ENCODE peak calls at places on chromosomes 3 and 15, in six cellular contexts. G is A549, U is K562, R is HepG2, F is SK-N-SH, C is H1. W is an unnamed sample.

GRCh38 chr15:59825926-59826325 is 136.8 kb upstream of the BNIP2 start:
- DNase-seq in R (no peak), C (no peak), G (no peak), U (no peak), F (no peak), W (no peak)

GRCh38 chr3:11562277-11562881 is 81.3 kb downstream of the VGLL4 start:
- DNase-seq in R (no peak), F (no peak), C (no peak), G (no peak), U (no peak), W (no peak)

GRCh38 chr15:70423267-70423666 is 325.6 kb upstream of the TLE3 start:
- DNase-seq in G (no peak), C (no peak), R (no peak), F (no peak), U (no peak), W (no peak)

GRCh38 chr15:90982135-90982534 is 12.2 kb downstream of the PRC1 start:
- DNase-seq in G (no peak), F (no peak), U (no peak), R (no peak), C (no peak), W (no peak)

GRCh38 chr15:52113708-52114107 is 1.1 kb upstream of the BCL2L10 start:
- DNase-seq in G (peak), C (no peak), F (no peak), R (no peak), U (no peak), W (no peak)

GRCh38 chr3:187264051-187264450 is 27.5 kb downstream of the MASP1 start:
- DNase-seq in R (peak), C (no peak), U (no peak), G (peak), F (no peak), W (no peak)

GRCh38 chr3:11554236-11554610 is 89.5 kb downstream of the VGLL4 start:
- DNase-seq in G (no peak), R (no peak), C (no peak), U (no peak), F (no peak), W (no peak)

GRCh38 chr3:38038447-38038911 is 529 bp upstream of the DLEC1 start:
- DNase-seq in F (no peak), G (no peak), C (no peak), R (no peak), U (no peak), W (no peak)

GRCh38 chr3:188241072-188241471 is 87.1 kb downstream of the LPP start:
- DNase-seq in G (peak), U (no peak), C (no peak), F (no peak), R (no peak), W (no peak)

GRCh38 chr3:114447950-114448479 is 154.2 kb downstream of the TIGIT start:
- DNase-seq in G (no peak), C (no peak), F (no peak), U (no peak), R (no peak), W (no peak)

GRCh38 chr3:149489060-149489690 is 14.7 kb downstream of the TM4SF4 start:
- DNase-seq in R (no peak), G (peak), C (no peak), F (peak), U (peak), W (no peak)

GRCh38 chr15:60328852-60329443 is 68.8 kb downstream of the ANXA2 start:
- DNase-seq in F (peak), U (peak), R (no peak), G (peak), C (no peak), W (no peak)

GRCh38 chr15:65942436-65942835 is 73.1 kb downstream of the RAB11A start:
- DNase-seq in U (no peak), F (peak), G (no peak), R (no peak), C (no peak), W (no peak)

GRCh38 chr15:88467935-88468528 is 524 bp downstream of the MRPS11 start:
- DNase-seq in G (peak), R (no peak), C (peak), U (peak), F (peak), W (no peak)

GRCh38 chr3:165669967-165670366 is 167.3 kb downstream of the BCHE start:
- DNase-seq in F (no peak), U (no peak), C (no peak), R (no peak), G (no peak), W (no peak)

GRCh38 chr15:48617619-48618018 is 27.9 kb downstream of the FBN1 start:
- DNase-seq in C (no peak), U (no peak), R (no peak), F (no peak), G (no peak), W (no peak)

GRCh38 chr3:168249048-168249538 is 153.4 kb upstream of the GOLIM4 start:
- DNase-seq in U (no peak), R (no peak), G (peak), C (no peak), F (no peak), W (no peak)

GRCh38 chr15:74543043-74543422 is 2.0 kb downstream of the ARID3B start:
- DNase-seq in F (no peak), R (no peak), C (no peak), U (no peak), G (no peak), W (no peak)

GRCh38 chr3:187739125-187739560 is 6.1 kb downstream of the BCL6 start:
- DNase-seq in C (peak), R (no peak), F (no peak), G (no peak), U (no peak), W (no peak)

GRCh38 chr15:89111961-89112340 is 23.7 kb downstream of the ABHD2 start:
- DNase-seq in F (no peak), U (no peak), R (no peak), G (no peak), C (no peak), W (no peak)

GRCh38 chr15:90004671-90005070 is 3.5 kb downstream of the ZNF710 start:
- DNase-seq in R (peak), F (no peak), U (no peak), G (peak), C (no peak), W (no peak)

GRCh38 chr15:34879112-34879511 is 83.8 kb upstream of the ACTC1 start:
- DNase-seq in G (no peak), C (no peak), U (no peak), R (no peak), F (no peak), W (no peak)

GRCh38 chr3:179321585-179322322 is 1.1 kb upstream of the ZNF639 start:
- DNase-seq in F (peak), R (peak), C (peak), G (peak), U (peak), W (no peak)

GRCh38 chr3:141412087-141412935 is 44.0 kb downstream of the ZBTB38 start:
- DNase-seq in F (no peak), R (peak), U (no peak), G (peak), C (no peak), W (no peak)

GRCh38 chr3:105647047-105647446 is 221.8 kb downstream of the CBLB start:
- DNase-seq in F (no peak), C (no peak), R (peak), G (peak), U (no peak), W (no peak)

GRCh38 chr3:146715176-146715575 is 110.0 kb upstream of the PLSCR5 start:
- DNase-seq in U (no peak), C (no peak), R (no peak), F (no peak), G (no peak), W (no peak)

GRCh38 chr3:158718490-158719170 is 13.6 kb downstream of the RARRES1 start:
- DNase-seq in C (no peak), R (no peak), U (no peak), F (no peak), G (peak), W (no peak)

GRCh38 chr3:197541756-197542539 is 13.8 kb downstream of the BDH1 start:
- DNase-seq in R (no peak), F (peak), G (no peak), U (peak), C (peak), W (no peak)

GRCh38 chr15:99755692-99756409 is 22.6 kb upstream of the LYSMD4 start:
- DNase-seq in R (peak), C (peak), U (peak), F (peak), G (peak), W (peak)

GRCh38 chr3:184523825-184524615 is 37.6 kb upstream of the EPHB3 start:
- DNase-seq in R (no peak), G (peak), U (no peak), F (no peak), C (no peak), W (no peak)

GRCh38 chr15:75042730-75043508 is 19.5 kb downstream of the PPCDC start:
- DNase-seq in R (peak), C (peak), F (peak), U (peak), G (peak), W (peak)

GRCh38 chr15:93152264-93152884 is 63.4 kb upstream of the RGMA start:
- DNase-seq in G (no peak), C (no peak), F (no peak), U (no peak), R (no peak), W (no peak)

GRCh38 chr15:98017150-98017964 is 56.9 kb downstream of the ARRDC4 start:
- DNase-seq in G (no peak), R (no peak), U (no peak), F (no peak), C (no peak), W (no peak)

GRCh38 chr15:78034495-78035191 is 42.9 kb downstream of the TBC1D2B start:
- DNase-seq in R (no peak), G (no peak), F (no peak), U (no peak), C (no peak), W (peak)

GRCh38 chr15:39426552-39427532 is 154.0 kb upstream of the THBS1 start:
- DNase-seq in C (no peak), U (no peak), G (no peak), R (no peak), F (peak), W (peak)

GRCh38 chr3:117921908-117922456 is 1112.7 kb downstream of the IGSF11 start:
- DNase-seq in C (no peak), F (no peak), U (no peak), G (no peak), R (no peak), W (no peak)

DNA sequence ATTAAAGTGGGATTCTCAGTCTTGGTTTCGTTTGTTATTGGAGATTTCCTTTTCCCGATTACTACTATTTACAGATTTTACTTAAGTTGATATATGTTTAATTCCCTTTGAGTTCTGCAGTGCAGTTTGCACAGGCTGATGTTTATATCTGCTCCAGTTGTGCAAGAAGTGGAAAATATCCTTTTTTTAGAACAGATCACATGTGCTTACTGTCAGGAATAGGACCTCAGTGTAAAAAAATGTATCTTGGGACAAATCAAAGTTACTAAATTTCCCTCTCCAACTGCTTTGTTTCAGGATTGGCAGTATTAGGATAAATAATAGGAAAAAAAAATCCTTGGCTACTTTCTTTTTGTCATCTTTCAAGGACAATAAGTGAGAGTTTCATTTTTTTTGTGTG is 6.9 kb downstream of the MITF start:
- DNase-seq in R (no peak), C (no peak), F (no peak), G (no peak), U (no peak), W (no peak)
- TF ChIP-seq EP300 in R (no peak), C (no peak), F (no peak), G (no peak), U (no peak), W (no peak)

GRCh38 chr15:63930034-63930433 is 96.3 kb upstream of the HERC1 start:
- DNase-seq in U (no peak), R (no peak), C (no peak), F (no peak), G (no peak), W (no peak)

GRCh38 chr15:63928185-63928852 is 94.6 kb upstream of the HERC1 start:
- DNase-seq in R (peak), U (no peak), C (no peak), G (no peak), F (no peak), W (no peak)

GRCh38 chr15:63933522-63933921 is 99.8 kb upstream of the HERC1 start:
- DNase-seq in C (no peak), F (no peak), U (no peak), G (no peak), R (no peak), W (no peak)

DNA sequence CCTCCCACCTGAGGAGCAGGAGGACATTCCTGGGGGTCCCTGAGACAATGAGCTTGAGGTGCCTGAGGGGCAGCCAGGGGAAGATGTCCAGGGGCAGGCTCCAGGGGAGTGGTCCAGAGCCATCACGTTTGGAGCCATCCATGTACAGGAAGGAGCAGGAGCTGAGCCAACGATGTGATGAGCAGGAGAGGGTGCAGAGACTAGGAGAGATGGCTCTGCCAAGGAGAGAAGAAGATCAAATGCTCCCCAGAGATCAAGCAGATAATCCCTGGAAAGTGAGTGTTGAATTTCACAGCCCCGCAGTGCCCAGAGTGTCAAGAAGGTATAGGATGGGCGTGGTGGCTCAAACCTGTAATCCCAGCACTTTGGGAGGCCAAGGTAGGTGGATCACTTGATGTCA is 97.8 kb upstream of the HERC1 start:
- DNase-seq in G (no peak), F (no peak), C (no peak), R (no peak), U (no peak), W (no peak)
- TF ChIP-seq USF2 in G (no peak), F (no peak), C (no peak), R (no peak), U (no peak), W (no peak)

GRCh38 chr3:110015231-110015963 is 678.1 kb upstream of the DPPA4 start:
- DNase-seq in F (no peak), U (no peak), R (no peak), G (no peak), C (no peak), W (no peak)
- TF ChIP-seq EP300 in F (no peak), U (no peak), R (no peak), G (no peak), C (no peak), W (no peak)

GRCh38 chr15:68431037-68431791 is 749 bp downstream of the ITGA11 start:
- DNase-seq in R (no peak), F (peak), G (no peak), C (peak), U (no peak), W (no peak)
- TF ChIP-seq USF2 in R (no peak), F (no peak), G (no peak), C (no peak), U (no peak), W (no peak)

DNA sequence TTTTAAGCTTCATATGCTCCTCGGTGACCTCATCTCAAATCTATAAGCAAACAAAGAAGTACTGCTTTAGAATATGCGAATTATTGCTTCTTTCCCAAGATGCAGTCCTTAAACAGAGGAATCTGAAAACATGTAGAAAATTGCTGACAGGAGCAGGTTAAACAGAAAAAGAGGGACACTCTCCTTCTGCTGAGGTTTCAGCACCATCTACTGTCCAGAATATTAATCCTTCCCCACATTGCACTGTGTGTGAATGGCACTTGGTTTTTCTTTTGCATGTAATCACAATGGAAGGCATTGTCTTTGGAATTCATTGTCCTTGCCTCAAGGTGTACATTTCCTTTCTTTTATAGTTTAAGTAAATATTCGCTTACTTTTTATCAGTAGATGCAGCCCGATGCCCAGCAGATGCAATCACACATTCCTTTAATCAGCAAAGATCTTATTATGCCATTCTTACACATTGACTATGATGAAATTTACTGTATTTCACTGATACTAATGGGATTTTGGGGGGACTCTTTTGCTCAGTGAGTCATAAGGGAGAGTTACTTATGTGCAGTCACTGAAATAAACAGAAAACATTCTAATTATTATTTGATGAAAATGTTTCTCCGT is 94.6 kb downstream of the IL5RA start:
- DNase-seq in F (peak), R (peak), C (no peak), G (peak), U (no peak), W (no peak)
- TF ChIP-seq EP300 in F (no peak), R (no peak), C (no peak), G (no peak), U (no peak), W (no peak)

W was measured in GM12878.